ENCODE peak calls at places on chromosome 4, in five cellular contexts. C is tibial nerve, T is heart right ventricle, A is pancreas, D is WTC11. N is an unnamed sample.

GRCh38 chr4:163922302-163922701 is 427.8 kb downstream of the TMA16 start:
- DNase-seq in D (no peak), C (no peak), T (no peak), A (no peak), N (no peak)

GRCh38 chr4:61204353-61204752 is 4.2 kb downstream of the ADGRL3 start:
- DNase-seq in C (no peak), A (no peak), T (no peak), D (no peak), N (no peak)

GRCh38 chr4:77504407-77504806 is 101.2 kb upstream of the CXCL13 start:
- DNase-seq in A (no peak), D (no peak), T (no peak), C (no peak), N (no peak)

GRCh38 chr4:55949480-55949802 is 696 bp downstream of the CEP135 start:
- DNase-seq in D (no peak), C (no peak), T (no peak), A (no peak), N (no peak)

GRCh38 chr4:117385531-117385930 is 300.2 kb upstream of the TRAM1L1 start:
- DNase-seq in D (no peak), A (no peak), C (no peak), T (no peak), N (no peak)

GRCh38 chr4:140829825-140830224 is 73.6 kb upstream of the TBC1D9 start:
- DNase-seq in C (no peak), T (no peak), D (no peak), A (no peak), N (no peak)

GRCh38 chr4:137425281-137425680 is 107.0 kb downstream of the PCDH18 start:
- DNase-seq in D (no peak), C (no peak), A (no peak), T (no peak), N (no peak)

GRCh38 chr4:158664806-158665205 is 6.9 kb downstream of the C4orf46 start:
- DNase-seq in T (no peak), A (no peak), D (no peak), C (no peak), N (no peak)

GRCh38 chr4:5710065-5710961 is 688 bp upstream of the EVC start:
- DNase-seq in D (no peak), A (no peak), C (no peak), T (no peak), N (no peak)

GRCh38 chr4:124111922-124112321 is 600.6 kb downstream of the ANKRD50 start:
- DNase-seq in T (peak), D (no peak), C (peak), A (no peak), N (no peak)

GRCh38 chr4:89836031-89836777 is 757 bp downstream of the SNCA start:
- DNase-seq in T (no peak), A (no peak), C (no peak), D (peak), N (no peak)

GRCh38 chr4:119170195-119170594 is 34.6 kb downstream of the MYOZ2 start:
- DNase-seq in T (no peak), C (no peak), D (no peak), A (no peak), N (no peak)

GRCh38 chr4:13208558-13209193 is 275.5 kb downstream of the RAB28 start:
- DNase-seq in A (no peak), D (no peak), C (no peak), T (no peak), N (no peak)

GRCh38 chr4:109547394-109547793 is 12.7 kb upstream of the MCUB start:
- DNase-seq in D (no peak), A (no peak), T (no peak), C (no peak), N (no peak)

GRCh38 chr4:142815834-142816233 is 30.3 kb downstream of the INPP4B start:
- DNase-seq in T (no peak), A (no peak), D (no peak), C (peak), N (no peak)

GRCh38 chr4:140138428-140138827 is 15.6 kb downstream of the MAML3 start:
- DNase-seq in D (no peak), A (peak), C (no peak), T (no peak), N (no peak)

GRCh38 chr4:182521006-182521405 is 277.8 kb downstream of the TENM3 start:
- DNase-seq in T (no peak), C (no peak), D (no peak), A (no peak), N (no peak)

GRCh38 chr4:102180080-102180479 is 165.2 kb downstream of the SLC39A8 start:
- DNase-seq in D (no peak), T (no peak), A (no peak), C (no peak), N (no peak)

GRCh38 chr4:74134500-74134852 is 23.4 kb upstream of the MTHFD2L start:
- DNase-seq in C (no peak), D (no peak), T (no peak), A (no peak), N (no peak)

DNA sequence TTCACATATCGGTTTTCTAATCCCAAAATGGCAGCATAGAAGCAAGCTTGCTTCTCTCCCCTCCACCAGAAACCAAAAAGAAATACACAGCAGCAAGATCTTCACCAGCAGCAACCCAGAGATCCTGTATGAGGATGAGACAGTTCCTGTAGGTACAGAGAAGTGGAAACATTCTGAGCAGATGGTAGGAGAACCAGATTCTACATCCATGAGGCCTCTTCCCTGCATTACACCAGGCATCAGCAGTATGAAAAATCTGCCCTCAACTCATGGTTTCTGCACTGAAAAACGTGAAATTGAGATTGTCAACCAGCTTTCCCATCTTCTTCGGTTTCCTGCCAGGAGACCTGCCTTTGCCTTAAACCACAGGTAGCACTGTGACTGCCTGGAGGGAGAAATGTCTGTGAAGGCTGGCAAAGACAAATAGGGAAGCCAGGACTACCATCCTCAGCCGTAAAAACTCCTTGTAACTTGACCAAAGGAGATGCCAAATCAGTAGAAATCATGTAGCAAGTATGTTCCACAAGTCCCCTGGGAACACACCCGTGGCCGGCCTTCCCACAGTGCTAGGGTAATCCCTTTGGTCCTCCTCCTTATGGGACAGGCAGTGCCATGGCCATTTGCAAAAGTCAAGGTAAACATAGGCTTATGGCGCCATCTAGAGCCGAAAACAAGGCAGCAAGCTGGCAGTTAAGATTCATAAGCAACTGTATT is 24.0 kb upstream of the MTHFD2L start:
- DNase-seq in D (peak), T (peak), A (peak), C (peak), N (peak)
- TF ChIP-seq CTCF in D (peak), T (peak), A (peak), C (peak), N (peak)

GRCh38 chr4:2673157-2673556 is 83.0 kb downstream of the TNIP2 start:
- DNase-seq in A (no peak), T (no peak), C (no peak), D (no peak), N (no peak)
- TF ChIP-seq CTCF in A (no peak), T (peak), C (no peak), D (no peak), N (no peak)

DNA sequence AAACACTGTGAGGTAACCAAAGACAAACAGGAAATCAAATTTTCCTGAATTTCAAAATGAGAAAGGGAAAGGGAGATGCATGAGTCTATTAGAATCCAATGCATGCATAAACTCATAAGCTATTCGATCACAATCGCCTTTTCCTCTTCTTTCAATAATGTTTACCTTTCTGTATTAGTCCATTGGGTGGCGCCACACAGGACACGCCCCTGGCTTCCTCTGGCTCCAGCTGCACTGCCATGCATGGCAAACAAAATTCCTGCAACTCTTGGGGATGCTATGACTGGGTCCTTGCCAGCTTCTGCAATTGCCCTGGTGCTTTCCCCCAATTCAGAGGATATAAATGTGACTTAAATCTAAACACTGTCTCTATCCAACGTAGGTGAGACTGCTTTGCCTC is 424.5 kb upstream of the PCDH7 start:
- DNase-seq in C (no peak), D (peak), A (no peak), T (no peak), N (no peak)
- TF ChIP-seq CTCF in C (no peak), D (no peak), A (no peak), T (no peak), N (no peak)

GRCh38 chr4:48205092-48205491 is 64.5 kb downstream of the TEC start:
- DNase-seq in A (no peak), D (no peak), T (no peak), C (no peak), N (no peak)
- TF ChIP-seq CTCF in A (no peak), D (no peak), T (no peak), C (no peak), N (no peak)

DNA sequence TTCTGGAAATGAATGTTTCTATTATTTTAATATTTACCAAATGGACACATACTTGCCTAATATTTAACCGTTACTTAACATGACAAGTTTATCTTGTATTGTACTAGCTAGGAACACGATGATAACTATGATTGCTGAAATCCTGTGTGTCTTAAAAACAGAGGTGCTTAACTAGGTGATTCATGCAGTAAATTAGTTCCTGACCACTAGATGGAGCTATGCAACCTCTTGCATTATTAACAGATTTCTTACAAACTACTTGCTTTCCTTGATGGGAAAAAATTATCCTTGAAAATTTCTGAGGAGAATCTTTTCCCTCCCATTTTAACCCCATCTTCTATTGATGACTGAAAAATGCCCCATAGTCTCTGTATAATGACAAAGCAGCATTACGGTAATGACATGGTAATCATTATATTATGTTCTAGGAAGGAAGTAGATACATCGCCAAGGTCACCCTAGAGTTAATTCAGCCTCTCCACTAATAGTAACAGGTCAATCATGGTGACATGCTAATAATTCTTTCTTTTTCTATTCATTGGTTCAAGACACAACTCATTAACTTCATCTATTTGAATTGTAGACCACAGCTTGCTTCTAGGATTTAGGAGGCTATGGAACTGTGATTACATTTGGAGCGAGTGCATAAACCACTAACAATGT is 844.2 kb downstream of the RAPGEF2 start:
- DNase-seq in C (peak), D (no peak), T (no peak), A (no peak), N (no peak)
- TF ChIP-seq CTCF in C (peak), D (peak), T (peak), A (peak), N (peak)

GRCh38 chr4:53616219-53616618 is 24.9 kb upstream of the LNX1 start:
- DNase-seq in A (peak), T (no peak), C (no peak), D (no peak), N (no peak)
- TF ChIP-seq CTCF in A (no peak), T (no peak), C (no peak), D (no peak), N (no peak)